ENCODE peak calls at places on chromosomes 5 and 9, in eight cellular contexts. One of them, this sample, is unnamed.

GRCh38 chr5:134524826-134525686 is at the start of gene JADE2:
- DNase-seq in GM12892: peak
- DNase-seq in activated CD4-positive, alpha-beta T cell treated with anti-CD3 and anti-CD28 coated beads, Interleukin-2, amount 50 U/mL, for 1 hour: peak
- DNase-seq in B cell: peak
- DNase-seq in MM.1S: peak
- DNase-seq in fibroblast of mammary gland: peak
- DNase-seq in RPMI7951: peak
- DNase-seq in T-helper 2 cell: peak
- DNase-seq in this sample: peak

GRCh38 chr9:71483457-71483856 is 284.9 kb downstream of the CEMIP2 start:
- DNase-seq in GM12892: no peak
- DNase-seq in activated CD4-positive, alpha-beta T cell treated with anti-CD3 and anti-CD28 coated beads, Interleukin-2, amount 50 U/mL, for 1 hour: no peak
- DNase-seq in B cell: no peak
- DNase-seq in MM.1S: no peak
- DNase-seq in fibroblast of mammary gland: no peak
- DNase-seq in RPMI7951: no peak
- DNase-seq in T-helper 2 cell: no peak
- DNase-seq in this sample: no peak

GRCh38 chr9:93619272-93619775 is 42.9 kb downstream of the PHF2 start:
- DNase-seq in GM12892: no peak
- DNase-seq in activated CD4-positive, alpha-beta T cell treated with anti-CD3 and anti-CD28 coated beads, Interleukin-2, amount 50 U/mL, for 1 hour: no peak
- DNase-seq in B cell: no peak
- DNase-seq in MM.1S: no peak
- DNase-seq in fibroblast of mammary gland: no peak
- DNase-seq in RPMI7951: no peak
- DNase-seq in T-helper 2 cell: no peak
- DNase-seq in this sample: no peak

GRCh38 chr5:168654225-168654624 is 75.1 kb upstream of the PANK3 start:
- DNase-seq in GM12892: no peak
- DNase-seq in activated CD4-positive, alpha-beta T cell treated with anti-CD3 and anti-CD28 coated beads, Interleukin-2, amount 50 U/mL, for 1 hour: no peak
- DNase-seq in B cell: no peak
- DNase-seq in MM.1S: no peak
- DNase-seq in fibroblast of mammary gland: peak
- DNase-seq in RPMI7951: peak
- DNase-seq in T-helper 2 cell: no peak
- DNase-seq in this sample: no peak

GRCh38 chr5:66929995-66930394 is 266.6 kb downstream of the CD180 start:
- DNase-seq in GM12892: no peak
- DNase-seq in activated CD4-positive, alpha-beta T cell treated with anti-CD3 and anti-CD28 coated beads, Interleukin-2, amount 50 U/mL, for 1 hour: no peak
- DNase-seq in B cell: no peak
- DNase-seq in MM.1S: no peak
- DNase-seq in fibroblast of mammary gland: no peak
- DNase-seq in RPMI7951: no peak
- DNase-seq in T-helper 2 cell: no peak
- DNase-seq in this sample: no peak

GRCh38 chr9:130835441-130836298 is 616 bp downstream of the ABL1 start:
- DNase-seq in GM12892: peak
- DNase-seq in activated CD4-positive, alpha-beta T cell treated with anti-CD3 and anti-CD28 coated beads, Interleukin-2, amount 50 U/mL, for 1 hour: peak
- DNase-seq in B cell: no peak
- DNase-seq in MM.1S: no peak
- DNase-seq in fibroblast of mammary gland: peak
- DNase-seq in RPMI7951: peak
- DNase-seq in T-helper 2 cell: peak
- DNase-seq in this sample: peak

GRCh38 chr5:168114444-168115017 is 176.9 kb upstream of the WWC1 start:
- DNase-seq in GM12892: peak
- DNase-seq in activated CD4-positive, alpha-beta T cell treated with anti-CD3 and anti-CD28 coated beads, Interleukin-2, amount 50 U/mL, for 1 hour: peak
- DNase-seq in B cell: no peak
- DNase-seq in MM.1S: peak
- DNase-seq in fibroblast of mammary gland: peak
- DNase-seq in RPMI7951: peak
- DNase-seq in T-helper 2 cell: peak
- DNase-seq in this sample: peak

GRCh38 chr5:20556364-20556763 is 568.4 kb upstream of the CDH18 start:
- DNase-seq in GM12892: no peak
- DNase-seq in activated CD4-positive, alpha-beta T cell treated with anti-CD3 and anti-CD28 coated beads, Interleukin-2, amount 50 U/mL, for 1 hour: no peak
- DNase-seq in B cell: no peak
- DNase-seq in MM.1S: no peak
- DNase-seq in fibroblast of mammary gland: peak
- DNase-seq in RPMI7951: peak
- DNase-seq in T-helper 2 cell: no peak
- DNase-seq in this sample: no peak

GRCh38 chr5:94690778-94691177 is 72.3 kb downstream of the SLF1 start:
- DNase-seq in GM12892: no peak
- DNase-seq in activated CD4-positive, alpha-beta T cell treated with anti-CD3 and anti-CD28 coated beads, Interleukin-2, amount 50 U/mL, for 1 hour: no peak
- DNase-seq in B cell: no peak
- DNase-seq in MM.1S: no peak
- DNase-seq in fibroblast of mammary gland: no peak
- DNase-seq in RPMI7951: no peak
- DNase-seq in T-helper 2 cell: no peak
- DNase-seq in this sample: no peak

GRCh38 chr5:180090769-180091546 is 19.4 kb upstream of the RNF130 start:
- DNase-seq in GM12892: no peak
- DNase-seq in activated CD4-positive, alpha-beta T cell treated with anti-CD3 and anti-CD28 coated beads, Interleukin-2, amount 50 U/mL, for 1 hour: no peak
- DNase-seq in B cell: no peak
- DNase-seq in MM.1S: peak
- DNase-seq in fibroblast of mammary gland: peak
- DNase-seq in RPMI7951: peak
- DNase-seq in T-helper 2 cell: peak
- DNase-seq in this sample: no peak

GRCh38 chr5:51651889-51652288 is 268.6 kb downstream of the ISL1 start:
- DNase-seq in GM12892: no peak
- DNase-seq in activated CD4-positive, alpha-beta T cell treated with anti-CD3 and anti-CD28 coated beads, Interleukin-2, amount 50 U/mL, for 1 hour: no peak
- DNase-seq in B cell: no peak
- DNase-seq in MM.1S: no peak
- DNase-seq in fibroblast of mammary gland: no peak
- DNase-seq in RPMI7951: no peak
- DNase-seq in T-helper 2 cell: no peak
- DNase-seq in this sample: no peak

GRCh38 chr5:32342656-32343055 is 29.9 kb upstream of the MTMR12 start:
- DNase-seq in GM12892: no peak
- DNase-seq in activated CD4-positive, alpha-beta T cell treated with anti-CD3 and anti-CD28 coated beads, Interleukin-2, amount 50 U/mL, for 1 hour: no peak
- DNase-seq in B cell: no peak
- DNase-seq in MM.1S: no peak
- DNase-seq in fibroblast of mammary gland: no peak
- DNase-seq in RPMI7951: peak
- DNase-seq in T-helper 2 cell: no peak
- DNase-seq in this sample: no peak

GRCh38 chr9:136252281-136252680 is 6.7 kb upstream of the QSOX2 start:
- DNase-seq in GM12892: no peak
- DNase-seq in activated CD4-positive, alpha-beta T cell treated with anti-CD3 and anti-CD28 coated beads, Interleukin-2, amount 50 U/mL, for 1 hour: no peak
- DNase-seq in B cell: no peak
- DNase-seq in MM.1S: no peak
- DNase-seq in fibroblast of mammary gland: no peak
- DNase-seq in RPMI7951: no peak
- DNase-seq in T-helper 2 cell: no peak
- DNase-seq in this sample: no peak

GRCh38 chr9:134991808-134992754 is 74.4 kb upstream of the FCN1 start:
- DNase-seq in GM12892: no peak
- DNase-seq in activated CD4-positive, alpha-beta T cell treated with anti-CD3 and anti-CD28 coated beads, Interleukin-2, amount 50 U/mL, for 1 hour: no peak
- DNase-seq in B cell: no peak
- DNase-seq in MM.1S: no peak
- DNase-seq in fibroblast of mammary gland: no peak
- DNase-seq in RPMI7951: no peak
- DNase-seq in T-helper 2 cell: no peak
- DNase-seq in this sample: no peak

GRCh38 chr5:136042665-136043121 is 13.9 kb downstream of the TGFBI start:
- DNase-seq in GM12892: no peak
- DNase-seq in activated CD4-positive, alpha-beta T cell treated with anti-CD3 and anti-CD28 coated beads, Interleukin-2, amount 50 U/mL, for 1 hour: no peak
- DNase-seq in B cell: no peak
- DNase-seq in MM.1S: no peak
- DNase-seq in fibroblast of mammary gland: no peak
- DNase-seq in RPMI7951: peak
- DNase-seq in T-helper 2 cell: no peak
- DNase-seq in this sample: no peak

GRCh38 chr5:45189481-45189880 is 380.7 kb downstream of the MRPS30 start:
- DNase-seq in GM12892: no peak
- DNase-seq in activated CD4-positive, alpha-beta T cell treated with anti-CD3 and anti-CD28 coated beads, Interleukin-2, amount 50 U/mL, for 1 hour: no peak
- DNase-seq in B cell: no peak
- DNase-seq in MM.1S: no peak
- DNase-seq in fibroblast of mammary gland: no peak
- DNase-seq in RPMI7951: peak
- DNase-seq in T-helper 2 cell: no peak
- DNase-seq in this sample: no peak

GRCh38 chr9:126411225-126411947 is 84.8 kb downstream of the MVB12B start:
- DNase-seq in GM12892: peak
- DNase-seq in activated CD4-positive, alpha-beta T cell treated with anti-CD3 and anti-CD28 coated beads, Interleukin-2, amount 50 U/mL, for 1 hour: no peak
- DNase-seq in B cell: no peak
- DNase-seq in MM.1S: peak
- DNase-seq in fibroblast of mammary gland: no peak
- DNase-seq in RPMI7951: peak
- DNase-seq in T-helper 2 cell: peak
- DNase-seq in this sample: peak

GRCh38 chr9:137740311-137740710 is 121.5 kb downstream of the EHMT1 start:
- DNase-seq in GM12892: no peak
- DNase-seq in activated CD4-positive, alpha-beta T cell treated with anti-CD3 and anti-CD28 coated beads, Interleukin-2, amount 50 U/mL, for 1 hour: no peak
- DNase-seq in B cell: no peak
- DNase-seq in MM.1S: no peak
- DNase-seq in fibroblast of mammary gland: peak
- DNase-seq in RPMI7951: no peak
- DNase-seq in T-helper 2 cell: no peak
- DNase-seq in this sample: no peak

GRCh38 chr5:35924950-35925722 is 13.3 kb downstream of the CAPSL start:
- DNase-seq in GM12892: peak
- DNase-seq in activated CD4-positive, alpha-beta T cell treated with anti-CD3 and anti-CD28 coated beads, Interleukin-2, amount 50 U/mL, for 1 hour: peak
- DNase-seq in B cell: peak
- DNase-seq in MM.1S: peak
- DNase-seq in fibroblast of mammary gland: peak
- DNase-seq in RPMI7951: peak
- DNase-seq in T-helper 2 cell: peak
- DNase-seq in this sample: peak

GRCh38 chr9:114002271-114002985 is 75.7 kb downstream of the AMBP start:
- DNase-seq in GM12892: no peak
- DNase-seq in activated CD4-positive, alpha-beta T cell treated with anti-CD3 and anti-CD28 coated beads, Interleukin-2, amount 50 U/mL, for 1 hour: no peak
- DNase-seq in B cell: no peak
- DNase-seq in MM.1S: no peak
- DNase-seq in fibroblast of mammary gland: no peak
- DNase-seq in RPMI7951: no peak
- DNase-seq in T-helper 2 cell: no peak
- DNase-seq in this sample: no peak

GRCh38 chr5:59863777-59864176 is 29.7 kb downstream of the PDE4D start:
- DNase-seq in GM12892: no peak
- DNase-seq in activated CD4-positive, alpha-beta T cell treated with anti-CD3 and anti-CD28 coated beads, Interleukin-2, amount 50 U/mL, for 1 hour: no peak
- DNase-seq in B cell: no peak
- DNase-seq in MM.1S: no peak
- DNase-seq in fibroblast of mammary gland: peak
- DNase-seq in RPMI7951: peak
- DNase-seq in T-helper 2 cell: no peak
- DNase-seq in this sample: no peak

GRCh38 chr5:74870299-74871067 is 4.3 kb upstream of the FAM169A start:
- DNase-seq in GM12892: no peak
- DNase-seq in activated CD4-positive, alpha-beta T cell treated with anti-CD3 and anti-CD28 coated beads, Interleukin-2, amount 50 U/mL, for 1 hour: no peak
- DNase-seq in B cell: no peak
- DNase-seq in MM.1S: no peak
- DNase-seq in fibroblast of mammary gland: no peak
- DNase-seq in RPMI7951: no peak
- DNase-seq in T-helper 2 cell: no peak
- DNase-seq in this sample: no peak

GRCh38 chr9:130860458-130861316 is 25.6 kb downstream of the ABL1 start:
- DNase-seq in GM12892: no peak
- DNase-seq in activated CD4-positive, alpha-beta T cell treated with anti-CD3 and anti-CD28 coated beads, Interleukin-2, amount 50 U/mL, for 1 hour: no peak
- DNase-seq in B cell: no peak
- DNase-seq in MM.1S: no peak
- DNase-seq in fibroblast of mammary gland: peak
- DNase-seq in RPMI7951: peak
- DNase-seq in T-helper 2 cell: no peak
- DNase-seq in this sample: no peak

GRCh38 chr5:67696446-67696845 is 499.8 kb upstream of the CD180 start:
- DNase-seq in GM12892: no peak
- DNase-seq in activated CD4-positive, alpha-beta T cell treated with anti-CD3 and anti-CD28 coated beads, Interleukin-2, amount 50 U/mL, for 1 hour: no peak
- DNase-seq in B cell: no peak
- DNase-seq in MM.1S: no peak
- DNase-seq in fibroblast of mammary gland: no peak
- DNase-seq in RPMI7951: no peak
- DNase-seq in T-helper 2 cell: no peak
- DNase-seq in this sample: no peak

GRCh38 chr5:76622973-76623596 is at the start of gene F2RL2:
- DNase-seq in GM12892: no peak
- DNase-seq in activated CD4-positive, alpha-beta T cell treated with anti-CD3 and anti-CD28 coated beads, Interleukin-2, amount 50 U/mL, for 1 hour: no peak
- DNase-seq in B cell: no peak
- DNase-seq in MM.1S: no peak
- DNase-seq in fibroblast of mammary gland: peak
- DNase-seq in RPMI7951: peak
- DNase-seq in T-helper 2 cell: no peak
- DNase-seq in this sample: no peak

GRCh38 chr5:35309365-35310130 is 79.3 kb upstream of the PRLR start:
- DNase-seq in GM12892: no peak
- DNase-seq in activated CD4-positive, alpha-beta T cell treated with anti-CD3 and anti-CD28 coated beads, Interleukin-2, amount 50 U/mL, for 1 hour: no peak
- DNase-seq in B cell: no peak
- DNase-seq in MM.1S: no peak
- DNase-seq in fibroblast of mammary gland: no peak
- DNase-seq in RPMI7951: no peak
- DNase-seq in T-helper 2 cell: no peak
- DNase-seq in this sample: no peak

GRCh38 chr9:27292646-27293045 is 4.3 kb downstream of the EQTN start:
- DNase-seq in GM12892: no peak
- DNase-seq in activated CD4-positive, alpha-beta T cell treated with anti-CD3 and anti-CD28 coated beads, Interleukin-2, amount 50 U/mL, for 1 hour: no peak
- DNase-seq in B cell: no peak
- DNase-seq in MM.1S: no peak
- DNase-seq in fibroblast of mammary gland: peak
- DNase-seq in RPMI7951: peak
- DNase-seq in T-helper 2 cell: no peak
- DNase-seq in this sample: no peak